ENCODE peak calls at places on chromosomes 7 and 10, in ten cellular contexts. One of them, this sample, is unnamed.

GRCh38 chr7:52273685-52274610 is 761.5 kb upstream of the POM121L12 start:
- DNase-seq in activated CD8-positive, alpha-beta memory T cell treated with anti-CD3 and anti-CD28 coated beads for 24 hours: no peak
- DNase-seq in GM12865: no peak
- DNase-seq in stimulated activated CD4-positive, alpha-beta T cell treated with anti-CD3 and anti-CD28 coated beads, Interleukin-4, amount 100 ng/mL, for 4 hours: no peak
- DNase-seq in midbrain: no peak
- DNase-seq in heart right ventricle: peak; percentile 4
- DNase-seq in renal cortical epithelial cell: no peak
- DNase-seq in uterus: no peak
- DNase-seq in RPMI7951: no peak
- DNase-seq in T-helper 9 cell: no peak
- DNase-seq in this sample: no peak

GRCh38 chr7:158324397-158325360 is 262.9 kb downstream of the PTPRN2 start:
- DNase-seq in heart right ventricle: no peak
- DNase-seq in stimulated activated CD4-positive, alpha-beta T cell treated with anti-CD3 and anti-CD28 coated beads, Interleukin-4, amount 100 ng/mL, for 4 hours: no peak
- DNase-seq in uterus: no peak
- DNase-seq in RPMI7951: no peak
- DNase-seq in T-helper 9 cell: no peak
- DNase-seq in renal cortical epithelial cell: no peak
- DNase-seq in activated CD8-positive, alpha-beta memory T cell treated with anti-CD3 and anti-CD28 coated beads for 24 hours: no peak
- DNase-seq in GM12865: no peak
- DNase-seq in midbrain: no peak
- DNase-seq in this sample: peak; percentile 29

GRCh38 chr7:69811682-69812344 is 213.5 kb downstream of the AUTS2 start:
- DNase-seq in stimulated activated CD4-positive, alpha-beta T cell treated with anti-CD3 and anti-CD28 coated beads, Interleukin-4, amount 100 ng/mL, for 4 hours: no peak
- DNase-seq in activated CD8-positive, alpha-beta memory T cell treated with anti-CD3 and anti-CD28 coated beads for 24 hours: no peak
- DNase-seq in GM12865: no peak
- DNase-seq in renal cortical epithelial cell: no peak
- DNase-seq in heart right ventricle: no peak
- DNase-seq in RPMI7951: no peak
- DNase-seq in uterus: no peak
- DNase-seq in midbrain: no peak
- DNase-seq in T-helper 9 cell: no peak
- DNase-seq in this sample: no peak

GRCh38 chr10:104576611-104577010 is 64.5 kb upstream of the SORCS3 start:
- DNase-seq in activated CD8-positive, alpha-beta memory T cell treated with anti-CD3 and anti-CD28 coated beads for 24 hours: no peak
- DNase-seq in midbrain: no peak
- DNase-seq in uterus: no peak
- DNase-seq in heart right ventricle: no peak
- DNase-seq in RPMI7951: no peak
- DNase-seq in T-helper 9 cell: no peak
- DNase-seq in GM12865: no peak
- DNase-seq in stimulated activated CD4-positive, alpha-beta T cell treated with anti-CD3 and anti-CD28 coated beads, Interleukin-4, amount 100 ng/mL, for 4 hours: no peak
- DNase-seq in renal cortical epithelial cell: no peak
- DNase-seq in this sample: no peak

GRCh38 chr10:18687195-18687594 is 28.0 kb downstream of the ARL5B start:
- DNase-seq in renal cortical epithelial cell: no peak
- DNase-seq in activated CD8-positive, alpha-beta memory T cell treated with anti-CD3 and anti-CD28 coated beads for 24 hours: no peak
- DNase-seq in uterus: no peak
- DNase-seq in midbrain: no peak
- DNase-seq in RPMI7951: no peak
- DNase-seq in T-helper 9 cell: no peak
- DNase-seq in heart right ventricle: no peak
- DNase-seq in GM12865: no peak
- DNase-seq in stimulated activated CD4-positive, alpha-beta T cell treated with anti-CD3 and anti-CD28 coated beads, Interleukin-4, amount 100 ng/mL, for 4 hours: no peak
- DNase-seq in this sample: no peak

GRCh38 chr7:45709168-45710034 is 135.2 kb downstream of the ADCY1 start:
- DNase-seq in midbrain: no peak
- DNase-seq in RPMI7951: peak; percentile 65
- DNase-seq in activated CD8-positive, alpha-beta memory T cell treated with anti-CD3 and anti-CD28 coated beads for 24 hours: no peak
- DNase-seq in stimulated activated CD4-positive, alpha-beta T cell treated with anti-CD3 and anti-CD28 coated beads, Interleukin-4, amount 100 ng/mL, for 4 hours: no peak
- DNase-seq in heart right ventricle: no peak
- DNase-seq in renal cortical epithelial cell: no peak
- DNase-seq in uterus: no peak
- DNase-seq in T-helper 9 cell: no peak
- DNase-seq in GM12865: no peak
- DNase-seq in this sample: peak; percentile 76

GRCh38 chr10:75049316-75050285 is 61.9 kb upstream of the SAMD8 start:
- DNase-seq in T-helper 9 cell: no peak
- DNase-seq in GM12865: no peak
- DNase-seq in renal cortical epithelial cell: no peak
- DNase-seq in uterus: peak; percentile 3
- DNase-seq in stimulated activated CD4-positive, alpha-beta T cell treated with anti-CD3 and anti-CD28 coated beads, Interleukin-4, amount 100 ng/mL, for 4 hours: no peak
- DNase-seq in heart right ventricle: no peak
- DNase-seq in RPMI7951: no peak
- DNase-seq in midbrain: no peak
- DNase-seq in activated CD8-positive, alpha-beta memory T cell treated with anti-CD3 and anti-CD28 coated beads for 24 hours: peak; percentile 37
- DNase-seq in this sample: no peak

GRCh38 chr7:86301301-86301700 is 342.4 kb upstream of the GRM3 start:
- DNase-seq in GM12865: no peak
- DNase-seq in renal cortical epithelial cell: no peak
- DNase-seq in T-helper 9 cell: no peak
- DNase-seq in stimulated activated CD4-positive, alpha-beta T cell treated with anti-CD3 and anti-CD28 coated beads, Interleukin-4, amount 100 ng/mL, for 4 hours: no peak
- DNase-seq in RPMI7951: no peak
- DNase-seq in uterus: no peak
- DNase-seq in activated CD8-positive, alpha-beta memory T cell treated with anti-CD3 and anti-CD28 coated beads for 24 hours: no peak
- DNase-seq in heart right ventricle: no peak
- DNase-seq in midbrain: no peak
- DNase-seq in this sample: no peak

This sample was measured in coronary artery.